ENCODE peak calls at places on chromosome 15, in four cellular contexts. N is body of pancreas, G is neuronal stem cell, U is heart left ventricle. H is an unnamed sample. For H3K4me1, the result is how much of the 10 kb centered on the place peaks cover.

GRCh38 chr15:47602124-47602523 is 115.2 kb upstream of the SEMA6D start:
- DNase-seq in U (no peak), G (no peak), N (no peak), H (no peak)

GRCh38 chr15:58457466-58457965 is 25.7 kb downstream of the LIPC start:
- DNase-seq in N (no peak), G (no peak), U (no peak), H (no peak)

GRCh38 chr15:99187886-99188285 is 61.5 kb downstream of the TTC23 start:
- DNase-seq in U (no peak), N (no peak), G (no peak), H (no peak)

GRCh38 chr15:75622505-75622904 is 3.0 kb downstream of the SNUPN start:
- DNase-seq in N (no peak), U (no peak), G (no peak), H (no peak)

GRCh38 chr15:32838820-32839219 is 121.0 kb downstream of the GREM1 start:
- DNase-seq in N (no peak), G (no peak), U (no peak), H (no peak)

GRCh38 chr15:101139986-101140696 is 111.7 kb downstream of the CHSY1 start:
- DNase-seq in G (no peak), N (no peak), U (no peak), H (no peak)

GRCh38 chr15:31328425-31328998 is 1.9 kb downstream of the KLF13 start:
- DNase-seq in N (peak), G (no peak), U (no peak), H (no peak)

GRCh38 chr15:87672309-87672897 is 584.1 kb downstream of the NTRK3 start:
- DNase-seq in U (no peak), G (peak), N (peak), H (no peak)

GRCh38 chr15:34018021-34018645 is 20.9 kb downstream of the AVEN start:
- DNase-seq in N (no peak), G (no peak), U (no peak), H (peak)

GRCh38 chr15:73959012-73959581 is 32.8 kb downstream of the LOXL1 start:
- DNase-seq in U (no peak), N (no peak), G (no peak), H (no peak)

GRCh38 chr15:50353251-50353998 is 1.6 kb downstream of the GABPB1 start:
- DNase-seq in N (no peak), U (no peak), G (no peak), H (no peak)

GRCh38 chr15:60757831-60758570 is 279.1 kb upstream of the ICE2 start:
- DNase-seq in G (no peak), U (no peak), N (peak), H (no peak)

GRCh38 chr15:88644741-88645140 is 5.9 kb downstream of the ISG20 start:
- DNase-seq in N (no peak), U (no peak), G (no peak), H (no peak)

GRCh38 chr15:99963096-99963825 is 230.0 kb upstream of the LYSMD4 start:
- DNase-seq in N (peak), G (no peak), U (no peak), H (no peak)

GRCh38 chr15:38620851-38621594 is 56.4 kb upstream of the RASGRP1 start:
- DNase-seq in N (no peak), U (no peak), G (no peak), H (no peak)

GRCh38 chr15:72992733-72993321 is 59.4 kb upstream of the NEO1 start:
- DNase-seq in U (no peak), N (no peak), G (no peak), H (no peak)

GRCh38 chr15:49178477-49178876 is 8.4 kb downstream of the GALK2 start:
- DNase-seq in U (no peak), G (no peak), N (no peak), H (no peak)

GRCh38 chr15:39589193-39589814 is 8.4 kb downstream of the THBS1 start:
- DNase-seq in U (no peak), G (no peak), N (no peak), H (no peak)

GRCh38 chr15:75044258-75044878 is 21.0 kb downstream of the PPCDC start:
- DNase-seq in G (no peak), N (no peak), U (no peak), H (no peak)

GRCh38 chr15:47795864-47796263 is 78.6 kb downstream of the SEMA6D start:
- DNase-seq in U (no peak), N (no peak), G (no peak), H (no peak)

GRCh38 chr15:43748376-43748775 is 2.1 kb downstream of the PDIA3 start:
- DNase-seq in N (no peak), U (no peak), G (no peak), H (no peak)

GRCh38 chr15:94026458-94026967 is 204.8 kb upstream of the MCTP2 start:
- DNase-seq in G (no peak), N (no peak), U (no peak), H (no peak)

GRCh38 chr15:48721061-48721810 is 75.7 kb upstream of the FBN1 start:
- DNase-seq in N (no peak), U (no peak), G (no peak), H (no peak)

GRCh38 chr15:34001536-34001935 is 33.2 kb downstream of the CHRM5 start:
- DNase-seq in N (no peak), U (no peak), G (no peak), H (no peak)

GRCh38 chr15:27757050-27757449 is 342.1 kb downstream of the OCA2 start:
- DNase-seq in U (no peak), G (no peak), N (no peak), H (no peak)

GRCh38 chr15:85112997-85113396 is 131.3 kb downstream of the PDE8A start:
- DNase-seq in N (no peak), U (no peak), G (no peak), H (no peak)

GRCh38 chr15:76059320-76060097 is at the start of gene TMEM266:
- DNase-seq in N (peak), G (peak), U (peak), H (peak)

GRCh38 chr15:32704343-32705076 is 13.3 kb upstream of the GREM1 start:
- DNase-seq in N (no peak), U (no peak), G (no peak), H (no peak)

GRCh38 chr15:26222781-26223180 is 359.7 kb upstream of the ATP10A start:
- DNase-seq in G (no peak), U (no peak), N (no peak), H (no peak)

GRCh38 chr15:40128746-40129660 is 20.3 kb upstream of the BMF start:
- DNase-seq in N (no peak), U (no peak), G (no peak), H (no peak)

GRCh38 chr15:99132122-99132521 is 27.2 kb downstream of the SYNM start:
- DNase-seq in N (no peak), G (no peak), U (no peak), H (no peak)

GRCh38 chr15:38211249-38211648 is 41.4 kb upstream of the SPRED1 start:
- DNase-seq in N (no peak), U (no peak), G (no peak), H (no peak)

GRCh38 chr15:40105517-40106202 is 3.0 kb downstream of the BMF start:
- DNase-seq in U (no peak), G (no peak), N (no peak), H (no peak)

DNA sequence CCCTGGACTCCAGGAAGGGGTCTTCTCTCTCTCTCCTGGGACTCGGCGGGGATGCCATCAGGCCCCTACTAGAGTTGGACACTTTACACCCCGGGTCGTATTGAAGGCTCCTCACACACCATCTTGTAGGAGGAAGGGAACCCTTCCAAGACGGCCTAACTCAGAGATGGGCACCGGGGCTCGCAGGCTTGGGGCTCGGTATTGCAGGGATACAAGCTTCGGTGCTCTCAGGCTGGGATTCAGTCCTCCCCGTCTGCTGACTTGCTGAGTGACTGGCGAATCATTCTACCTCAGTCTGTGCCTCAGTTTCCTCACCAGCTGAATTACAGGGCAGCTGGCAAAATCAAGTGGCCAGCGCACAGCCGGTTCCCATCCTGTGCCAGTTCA is 419 bp upstream of the CALML4 start:
- DNase-seq in G (no peak), U (no peak), N (no peak), H (no peak)
- H3K4me1 ChIP-seq in G (under half), U (under half), N (under half), H (half or more)

GRCh38 chr15:69766156-69766555 is 313.5 kb downstream of the RPLP1 start:
- DNase-seq in U (no peak), N (no peak), G (no peak), H (no peak)

GRCh38 chr15:69760263-69760855 is 307.7 kb downstream of the RPLP1 start:
- DNase-seq in N (no peak), G (no peak), U (no peak), H (no peak)

GRCh38 chr15:69758810-69759410 is 306.3 kb downstream of the RPLP1 start:
- DNase-seq in G (no peak), U (peak), N (no peak), H (peak)

GRCh38 chr15:69760890-69761568 is 308.4 kb downstream of the RPLP1 start:
- DNase-seq in U (peak), G (no peak), N (no peak), H (peak)

GRCh38 chr15:69762373-69763148 is 309.9 kb downstream of the RPLP1 start:
- DNase-seq in G (no peak), U (no peak), N (no peak), H (no peak)
- H3K4me1 ChIP-seq in G (under half), U (under half), N (under half), H (under half)

DNA sequence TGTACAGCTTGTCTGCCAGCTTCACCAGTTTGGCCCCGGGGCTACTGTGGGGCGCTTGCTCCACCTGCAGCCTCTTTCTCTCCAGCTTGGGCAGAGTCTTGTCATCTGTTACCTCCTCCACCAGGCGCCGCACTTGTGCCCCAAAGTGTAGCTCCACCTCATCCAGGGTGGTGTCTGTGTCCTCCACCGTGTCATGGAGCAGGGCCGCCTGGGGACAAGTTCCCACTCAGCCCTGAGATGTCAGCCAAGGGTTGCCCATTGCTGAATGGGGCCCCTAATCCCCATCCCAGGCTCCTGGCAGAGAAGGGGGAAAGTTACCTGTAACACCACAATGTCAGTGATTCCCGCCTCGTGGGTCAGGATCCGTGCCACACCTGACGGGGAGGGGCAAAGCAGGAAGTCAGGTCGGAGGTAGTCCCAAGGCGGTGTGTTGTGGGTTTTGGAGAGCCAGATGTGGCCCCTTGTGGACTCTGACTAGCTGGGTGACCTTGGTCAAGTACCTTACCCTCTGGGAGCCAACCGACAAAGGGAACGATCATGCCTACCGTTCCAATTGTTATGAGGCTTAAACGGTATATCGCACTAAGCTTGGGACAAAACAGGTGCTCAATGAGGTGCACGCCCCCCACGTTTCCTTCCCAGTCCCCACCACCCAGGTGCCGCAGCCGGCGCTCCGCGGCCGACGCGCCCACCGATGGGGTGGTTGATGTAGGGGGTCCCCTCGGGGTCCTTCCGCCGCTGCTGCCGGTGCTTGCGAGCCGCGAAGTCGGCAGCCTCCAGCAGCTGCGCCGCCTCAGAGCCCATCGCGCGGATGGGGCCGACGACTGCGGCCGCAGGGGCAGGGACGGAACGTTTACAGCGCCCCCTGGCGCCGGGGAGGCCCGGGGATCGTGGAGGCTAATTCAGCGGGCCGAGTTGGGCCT is at the start of gene HDDC3:
- DNase-seq in U (peak), G (peak), N (peak), H (peak)
- H3K4me1 ChIP-seq in U (half or more), G (under half), N (half or more), H (under half)

GRCh38 chr15:56977232-56977631 is 58.8 kb downstream of the TCF12 start:
- DNase-seq in G (no peak), N (no peak), U (no peak), H (no peak)
- H3K4me1 ChIP-seq in G (under half), N (under half), U (half or more), H (under half)